ENCODE peak calls at places on chromosomes 11 and 22, in six cellular contexts. X is AG09319, F is H1, H is fibroblast of villous mesenchyme, J is Calu3, U is GM12865. S is an unnamed sample.

GRCh38 chr22:39308614-39309363 is 10.6 kb downstream of the RPL3 start:
- DNase-seq in H (peak; percentile 95), U (no peak), F (no peak), X (peak; percentile 81), J (peak; percentile 79), S (no peak)

GRCh38 chr11:24731554-24731953 is 234.7 kb downstream of the LUZP2 start:
- DNase-seq in H (no peak), J (no peak), F (no peak), X (no peak), U (no peak), S (no peak)

GRCh38 chr11:34505874-34506273 is 7.7 kb downstream of the ELF5 start:
- DNase-seq in U (no peak), X (no peak), H (peak; percentile 11), F (no peak), J (no peak), S (no peak)

GRCh38 chr22:21074092-21074715 is 28.5 kb downstream of the LRRC74B start:
- DNase-seq in J (peak; percentile 26), X (peak; percentile 8), U (no peak), H (peak; percentile 30), F (no peak), S (no peak)

GRCh38 chr11:65895482-65895981 is 4.7 kb downstream of the FOSL1 start:
- DNase-seq in H (no peak), X (no peak), F (no peak), U (no peak), J (no peak), S (no peak)

GRCh38 chr11:121521145-121522042 is 68.6 kb upstream of the SORL1-AS1 start:
- DNase-seq in F (no peak), X (no peak), J (no peak), H (no peak), U (peak; percentile 41), S (no peak)

GRCh38 chr11:99687320-99687719 is 666.6 kb downstream of the CNTN5 start:
- DNase-seq in F (no peak), H (peak; percentile 5), J (no peak), X (no peak), U (no peak), S (no peak)

GRCh38 chr11:117620131-117620530 is 176.9 kb downstream of the DSCAML1 start:
- DNase-seq in F (no peak), U (no peak), J (no peak), X (no peak), H (no peak), S (no peak)

GRCh38 chr11:45158210-45158644 is 11.8 kb downstream of the PRDM11 start:
- DNase-seq in X (no peak), F (no peak), J (no peak), H (peak; percentile 25), U (no peak), S (no peak)

GRCh38 chr22:50346415-50346945 is 3.4 kb downstream of the PPP6R2 start:
- DNase-seq in H (no peak), U (no peak), X (no peak), F (no peak), J (no peak), S (no peak)

GRCh38 chr22:48431014-48431413 is 1396.7 kb downstream of the BRD1 start:
- DNase-seq in X (no peak), F (no peak), J (no peak), U (no peak), H (no peak), S (no peak)

GRCh38 chr11:108218455-108218854 is 4.0 kb downstream of the NPAT start:
- DNase-seq in F (no peak), X (no peak), H (no peak), U (no peak), J (no peak), S (no peak)

GRCh38 chr11:16820324-16821092 is 82.1 kb downstream of the C11orf58 start:
- DNase-seq in H (peak; percentile 76), F (peak; percentile 91), U (peak; percentile 86), J (peak; percentile 71), X (peak; percentile 45), S (peak; percentile 91)

GRCh38 chr11:130211781-130212401 is 52.3 kb downstream of the ST14 start:
- DNase-seq in X (no peak), H (no peak), F (no peak), J (no peak), U (no peak), S (no peak)

GRCh38 chr11:132456735-132457328 is 1075.5 kb downstream of the OPCML start:
- DNase-seq in F (no peak), X (no peak), U (no peak), H (no peak), J (no peak), S (no peak)

GRCh38 chr22:32531228-32531627 is 56.6 kb downstream of the FBXO7 start:
- DNase-seq in X (no peak), H (peak; percentile 35), J (no peak), U (no peak), F (no peak), S (no peak)

GRCh38 chr11:34356576-34356917 is 1.3 kb downstream of the ABTB2 start:
- DNase-seq in X (no peak), F (no peak), H (peak; percentile 58), U (peak; percentile 40), J (peak; percentile 28), S (peak; percentile 22)

GRCh38 chr22:36510966-36511881 is 4.4 kb upstream of the FOXRED2 start:
- DNase-seq in F (no peak), J (peak; percentile 46), X (no peak), U (peak; percentile 60), H (peak; percentile 57), S (peak; percentile 62)

GRCh38 chr22:27747396-27748256 is 53.9 kb downstream of the MN1 start:
- DNase-seq in X (no peak), H (no peak), F (no peak), J (no peak), U (no peak), S (no peak)
- TF ChIP-seq CTCF in X (peak; percentile 37), H (no peak), F (peak; percentile 47), J (no peak), U (peak; percentile 5), S (no peak)

DNA sequence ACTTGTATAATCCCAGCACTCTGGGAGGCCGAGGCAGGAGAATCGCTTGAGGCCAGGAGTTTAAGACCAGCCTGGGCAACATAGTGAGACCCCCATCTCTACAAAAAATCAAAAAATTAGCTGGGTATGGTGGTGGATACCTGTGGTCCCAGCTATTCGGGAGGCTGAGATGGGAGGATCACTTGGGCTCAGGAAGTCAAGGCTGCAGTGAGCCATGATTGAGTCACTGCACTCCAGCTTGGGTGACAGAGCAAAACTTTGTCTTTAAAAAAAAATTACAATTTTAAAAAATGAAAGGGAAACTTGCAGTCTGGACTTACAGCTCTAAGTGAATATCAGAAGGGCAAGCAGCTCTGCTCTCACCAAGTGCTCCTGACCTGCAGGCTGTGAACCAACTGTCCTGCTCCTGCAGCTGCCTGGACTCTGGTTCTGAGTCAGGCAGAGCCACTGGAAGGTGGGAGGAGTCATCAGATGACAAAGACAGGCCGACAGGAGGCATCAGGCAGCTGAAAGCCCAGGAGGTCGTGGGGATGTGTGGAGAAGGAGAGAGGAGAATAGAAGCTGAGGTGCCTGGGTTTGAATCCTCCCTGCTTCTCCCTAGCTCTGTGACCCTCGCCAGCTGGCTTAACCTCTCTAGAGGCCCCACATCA is 9.6 kb downstream of the SMTNL1 start:
- DNase-seq in H (peak; percentile 21), U (peak; percentile 63), F (no peak), X (no peak), J (no peak), S (no peak)
- TF ChIP-seq CTCF in H (peak; percentile 24), U (no peak), F (no peak), X (peak; percentile 14), J (no peak), S (no peak)

GRCh38 chr22:44200855-44201550 is 20.3 kb downstream of the PARVG start:
- DNase-seq in X (no peak), J (no peak), H (no peak), F (no peak), U (no peak), S (no peak)
- TF ChIP-seq CTCF in X (no peak), J (no peak), H (no peak), F (no peak), U (no peak), S (no peak)

GRCh38 chr11:69643646-69644045 is 2.7 kb downstream of the CCND1 start:
- DNase-seq in U (no peak), H (no peak), F (no peak), J (no peak), X (no peak), S (no peak)
- TF ChIP-seq CTCF in U (no peak), H (no peak), F (no peak), J (peak; percentile 16), X (no peak), S (no peak)

DNA sequence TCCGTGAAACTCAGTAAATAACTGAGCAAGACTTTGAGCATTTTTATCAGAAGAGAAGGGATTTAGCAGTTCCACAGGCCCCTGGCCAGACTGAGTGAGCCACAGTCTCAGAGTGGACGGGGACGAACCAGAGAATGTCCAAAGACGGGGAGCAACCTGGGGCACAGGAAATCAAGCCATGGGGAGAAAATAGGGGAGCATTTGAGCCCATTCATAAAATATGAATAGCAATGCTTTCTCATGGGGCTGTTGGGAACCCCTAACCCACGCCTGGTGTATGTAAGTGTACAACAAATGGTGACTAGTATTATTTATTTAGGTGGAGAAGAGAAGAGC is 3.6 kb upstream of the VSIG10L2 start:
- DNase-seq in F (no peak), X (no peak), J (no peak), H (no peak), U (no peak), S (no peak)
- TF ChIP-seq CTCF in F (no peak), X (no peak), J (peak; percentile 0), H (no peak), U (no peak), S (peak; percentile 23)

DNA sequence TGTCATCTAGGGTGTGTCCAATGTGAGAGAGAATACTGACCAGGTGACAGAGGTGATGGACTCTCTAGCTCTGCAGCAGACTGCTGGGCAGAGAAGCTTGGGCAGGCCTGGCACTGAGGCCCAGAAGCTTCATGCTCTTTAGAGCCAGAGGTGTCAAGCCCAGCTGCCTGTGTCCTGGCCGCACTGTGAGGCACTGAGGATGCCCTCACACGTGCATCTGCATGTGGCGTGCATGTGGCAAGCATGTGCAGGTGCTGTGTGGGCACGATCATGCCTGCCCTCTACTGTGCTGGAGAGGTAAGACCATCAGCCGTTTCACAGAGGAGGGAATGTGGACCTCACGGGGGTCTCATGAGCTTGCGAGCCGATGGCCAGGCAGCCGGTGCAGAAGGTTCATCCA is 15.8 kb upstream of the TXNRD2 start:
- DNase-seq in H (no peak), U (no peak), J (no peak), X (no peak), F (no peak), S (no peak)
- TF ChIP-seq CTCF in H (no peak), U (no peak), J (no peak), X (no peak), F (peak; percentile 16), S (no peak)

DNA sequence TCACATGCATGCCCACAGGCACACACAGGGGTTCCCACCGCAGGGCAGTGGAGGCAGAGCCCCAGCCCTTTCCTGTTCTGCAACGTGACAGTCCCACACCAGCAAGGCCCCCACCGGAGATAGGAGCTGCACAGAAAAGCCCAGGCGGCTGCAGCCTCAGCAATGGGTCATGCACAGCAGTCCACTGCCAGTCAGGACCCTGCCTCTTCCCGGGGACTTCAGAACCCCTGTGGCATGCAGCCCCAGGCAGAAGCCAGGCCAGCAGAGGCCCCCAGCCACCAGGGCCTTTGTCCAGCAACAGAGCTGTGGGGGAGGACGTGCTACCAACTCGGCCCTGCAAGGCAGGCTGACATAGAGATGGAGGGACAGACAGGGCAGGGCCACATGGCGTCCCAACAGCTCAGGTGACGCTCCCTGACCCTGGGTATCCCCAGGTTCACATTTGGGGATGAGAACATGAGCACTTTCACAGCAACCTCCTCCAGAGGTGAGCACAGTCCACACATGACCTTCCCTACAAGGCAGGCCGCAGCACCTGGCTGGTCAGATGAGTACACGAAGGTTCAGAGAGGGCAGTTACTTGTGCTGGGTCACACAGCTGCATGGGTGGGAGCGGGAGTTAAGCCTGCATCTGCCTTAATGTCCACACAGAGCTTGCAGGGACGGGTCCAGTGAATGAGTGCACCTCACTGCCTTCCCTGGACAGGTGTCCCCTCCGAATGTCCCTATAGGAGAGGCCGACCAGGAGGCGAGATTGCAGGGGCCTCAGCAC is 87.3 kb downstream of the CELSR1 start:
- DNase-seq in F (no peak), J (no peak), X (no peak), U (no peak), H (no peak), S (no peak)
- TF ChIP-seq CTCF in F (no peak), J (no peak), X (no peak), U (no peak), H (no peak), S (no peak)

S was measured in activated CD8-positive, alpha-beta T cell treated with anti-CD3 and anti-CD28 coated beads for 36 hours.